ENCODE peak calls at places on chromosomes 11 and 22, in nine cellular contexts. T is uterus; J is stimulated activated CD4-positive, alpha-beta T cell treated with anti-CD3 and anti-CD28 coated beads, Interleukin-15, amount 100 ng/mL, for 48 hours; W is mucosa of descending colon; R is stimulated activated CD8-positive, alpha-beta memory T cell treated with anti-CD3 and anti-CD28 coated beads, Interleukin-15, amount 100 ng/mL, for 24 hours; K is NCI-H1105; Y is central memory CD4-positive, alpha-beta T cell; E is A549; Z is osteocyte. N is an unnamed sample.

GRCh38 chr11:121274332-121274991 is 18.1 kb upstream of the SC5D start:
- DNase-seq in T (no peak), J (no peak), W (no peak), R (no peak), K (no peak), Y (no peak), E (no peak), Z (no peak), N (no peak)

GRCh38 chr11:31802990-31803812 is 7.9 kb downstream of the PAX6 start:
- DNase-seq in T (no peak), J (no peak), W (no peak), R (no peak), K (no peak), Y (no peak), E (no peak), Z (no peak), N (no peak)

GRCh38 chr11:8942518-8943066 is at the start of gene ASCL3:
- DNase-seq in T (no peak), J (no peak), W (no peak), R (no peak), K (no peak), Y (no peak), E (no peak), Z (no peak), N (no peak)

GRCh38 chr22:37043828-37044538 is 7.6 kb upstream of the KCTD17 start:
- DNase-seq in T (no peak), J (no peak), W (peak), R (no peak), K (peak), Y (no peak), E (peak), Z (no peak), N (peak)

GRCh38 chr11:79237676-79238075 is 203.2 kb downstream of the TENM4 start:
- DNase-seq in T (peak), J (no peak), W (no peak), R (no peak), K (no peak), Y (no peak), E (no peak), Z (no peak), N (no peak)

GRCh38 chr22:23621082-23621780 is 10.9 kb downstream of the DRICH1 start:
- DNase-seq in T (no peak), J (no peak), W (no peak), R (no peak), K (no peak), Y (no peak), E (no peak), Z (no peak), N (no peak)

GRCh38 chr11:13114566-13115465 is 105.7 kb downstream of the RASSF10 start:
- DNase-seq in T (no peak), J (no peak), W (no peak), R (no peak), K (peak), Y (no peak), E (peak), Z (no peak), N (no peak)

GRCh38 chr11:44987506-44987905 is 36.8 kb upstream of the TP53I11 start:
- DNase-seq in T (no peak), J (no peak), W (no peak), R (no peak), K (no peak), Y (no peak), E (no peak), Z (no peak), N (no peak)

GRCh38 chr22:30731658-30732057 is 37.0 kb downstream of the OSBP2 start:
- DNase-seq in T (no peak), J (no peak), W (no peak), R (no peak), K (no peak), Y (no peak), E (no peak), Z (no peak), N (no peak)

GRCh38 chr11:14186376-14186775 is 172.6 kb downstream of the RRAS2 start:
- DNase-seq in T (no peak), J (no peak), W (no peak), R (no peak), K (no peak), Y (no peak), E (no peak), Z (no peak), N (no peak)

GRCh38 chr22:17920145-17920605 is 104.2 kb downstream of the MICAL3 start:
- DNase-seq in T (peak), J (no peak), W (peak), R (no peak), K (no peak), Y (no peak), E (no peak), Z (no peak), N (peak)

GRCh38 chr22:43207849-43208702 is 21.1 kb upstream of the TTLL12 start:
- DNase-seq in T (no peak), J (no peak), W (no peak), R (no peak), K (no peak), Y (no peak), E (no peak), Z (no peak), N (peak)

GRCh38 chr22:50089231-50090140 is at the start of gene MOV10L1:
- DNase-seq in T (no peak), J (peak), W (no peak), R (no peak), K (no peak), Y (no peak), E (no peak), Z (no peak), N (no peak)

GRCh38 chr22:47320560-47320959 is 558.1 kb downstream of the TBC1D22A start:
- DNase-seq in T (no peak), J (no peak), W (no peak), R (no peak), K (no peak), Y (no peak), E (no peak), Z (no peak), N (no peak)

GRCh38 chr11:64245401-64245796 is 1.3 kb downstream of the PPP1R14B start:
- DNase-seq in T (peak), J (no peak), W (peak), R (no peak), K (no peak), Y (peak), E (no peak), Z (no peak), N (no peak)

GRCh38 chr22:49426098-49426497 is 401.6 kb downstream of the BRD1 start:
- DNase-seq in T (no peak), J (no peak), W (no peak), R (no peak), K (no peak), Y (no peak), E (no peak), Z (no peak), N (no peak)

GRCh38 chr11:69253028-69253427 is 40.9 kb upstream of the MYEOV start:
- DNase-seq in T (no peak), J (no peak), W (no peak), R (no peak), K (no peak), Y (no peak), E (no peak), Z (no peak), N (no peak)

GRCh38 chr11:18594999-18595749 is 4.4 kb upstream of the MISFA start:
- DNase-seq in T (no peak), J (no peak), W (no peak), R (no peak), K (no peak), Y (no peak), E (no peak), Z (no peak), N (no peak)

GRCh38 chr11:61763930-61764605 is 11.6 kb downstream of the MYRF start:
- DNase-seq in T (no peak), J (no peak), W (no peak), R (no peak), K (no peak), Y (no peak), E (no peak), Z (no peak), N (no peak)

GRCh38 chr11:123072279-123072678 is 10.3 kb upstream of the HSPA8 start:
- DNase-seq in T (no peak), J (no peak), W (no peak), R (no peak), K (peak), Y (no peak), E (no peak), Z (no peak), N (no peak)

GRCh38 chr11:68326334-68327215 is 14.2 kb downstream of the LRP5 start:
- DNase-seq in T (no peak), J (no peak), W (no peak), R (no peak), K (no peak), Y (no peak), E (no peak), Z (no peak), N (no peak)

GRCh38 chr11:99489561-99489960 is 468.8 kb downstream of the CNTN5 start:
- DNase-seq in T (no peak), J (no peak), W (no peak), R (no peak), K (no peak), Y (no peak), E (no peak), Z (no peak), N (no peak)

GRCh38 chr22:40462195-40462988 is 92.0 kb downstream of the SGSM3 start:
- DNase-seq in T (no peak), J (no peak), W (no peak), R (no peak), K (no peak), Y (peak), E (no peak), Z (no peak), N (no peak)

GRCh38 chr11:64691543-64691942 is 31.5 kb downstream of the NRXN2 start:
- DNase-seq in T (no peak), J (no peak), W (no peak), R (no peak), K (no peak), Y (no peak), E (no peak), Z (no peak), N (no peak)

GRCh38 chr22:19755722-19756287 is 4.8 kb upstream of the TBX1 start:
- DNase-seq in T (no peak), J (no peak), W (no peak), R (no peak), K (no peak), Y (no peak), E (no peak), Z (no peak), N (no peak)

GRCh38 chr11:123653405-123653996 is 923 bp downstream of the SCN3B start:
- DNase-seq in T (no peak), J (no peak), W (no peak), R (no peak), K (peak), Y (no peak), E (peak), Z (no peak), N (no peak)

GRCh38 chr22:36369922-36370781 is 17.6 kb downstream of the MYH9 start:
- DNase-seq in T (peak), J (no peak), W (peak), R (no peak), K (no peak), Y (no peak), E (no peak), Z (no peak), N (peak)